ENCODE peak calls at places on chromosomes 6 and 20, in four cellular contexts. S, J, O and F are unnamed samples.

GRCh38 chr20:31712564-31713311 is 9.9 kb downstream of the BCL2L1 start:
- DNase-seq in S (peak), J (no peak), O (no peak), F (no peak)

GRCh38 chr6:151630991-151631655 is 137.3 kb downstream of the CCDC170 start:
- DNase-seq in S (no peak), J (no peak), O (no peak), F (no peak)

GRCh38 chr6:84035484-84035883 is 1.9 kb downstream of the MRAP2 start:
- DNase-seq in S (no peak), J (no peak), O (no peak), F (no peak)

GRCh38 chr6:8110725-8111124 is 8.4 kb upstream of the EEF1E1 start:
- DNase-seq in S (no peak), J (peak), O (no peak), F (no peak)

GRCh38 chr6:38393986-38394385 is 245.7 kb downstream of the BTBD9 start:
- DNase-seq in S (no peak), J (no peak), O (no peak), F (no peak)

GRCh38 chr6:126886106-126886505 is 232.4 kb upstream of the RSPO3 start:
- DNase-seq in S (peak), J (peak), O (no peak), F (peak)

GRCh38 chr6:124699038-124699437 is 263.2 kb upstream of the RNF217 start:
- DNase-seq in S (no peak), J (no peak), O (no peak), F (peak)

GRCh38 chr6:85396159-85396808 is 53.6 kb upstream of the NT5E start:
- DNase-seq in S (no peak), J (no peak), O (no peak), F (no peak)

GRCh38 chr6:17831135-17831534 is 124.4 kb upstream of the NUP153 start:
- DNase-seq in S (peak), J (no peak), O (no peak), F (no peak)

GRCh38 chr6:6843057-6843627 is 254.6 kb downstream of the LY86 start:
- DNase-seq in S (peak), J (no peak), O (no peak), F (no peak)

GRCh38 chr6:126781582-126781981 is 336.9 kb upstream of the RSPO3 start:
- DNase-seq in S (no peak), J (peak), O (no peak), F (peak)

GRCh38 chr20:47754301-47754700 is 31.0 kb downstream of the SULF2 start:
- DNase-seq in S (no peak), J (no peak), O (no peak), F (peak)

GRCh38 chr6:73051147-73051546 is 174.1 kb downstream of the KHDC1L start:
- DNase-seq in S (no peak), J (no peak), O (peak), F (no peak)

GRCh38 chr6:139131736-139132285 is 3.1 kb upstream of the HECA start:
- DNase-seq in S (no peak), J (no peak), O (no peak), F (no peak)

GRCh38 chr6:17962436-17963031 is 24.9 kb downstream of the KIF13A start:
- DNase-seq in S (peak), J (no peak), O (no peak), F (peak)

GRCh38 chr6:11448038-11448437 is 89.5 kb upstream of the TMEM170B start:
- DNase-seq in S (no peak), J (no peak), O (no peak), F (no peak)